ENCODE peak calls at places on chromosomes 5 and 9, in eight cellular contexts. P is caudate nucleus; N is naive thymus-derived CD4-positive, alpha-beta T cell; E is left cardiac atrium; U is progenitor cell of endocrine pancreas; D is fibroblast of lung; L is left colon; Y is GM04503. Z is an unnamed sample.
A peak's percentile ranks its signal among the peaks of the same experiment; 100 is the strongest.

GRCh38 chr9:2132484-2133082 is 117.4 kb downstream of the SMARCA2 start:
- DNase-seq in P (no peak), N (no peak), E (no peak), U (no peak), D (peak; percentile 72), L (no peak), Y (no peak), Z (no peak)

GRCh38 chr9:100219347-100219746 is 120.3 kb downstream of the INVS start:
- DNase-seq in P (no peak), N (no peak), E (no peak), U (no peak), D (no peak), L (no peak), Y (no peak), Z (no peak)

GRCh38 chr5:149410071-149410470 is 31.0 kb upstream of the IL17B start:
- DNase-seq in P (no peak), N (no peak), E (no peak), U (no peak), D (no peak), L (no peak), Y (no peak), Z (no peak)

GRCh38 chr9:86042226-86042625 is 57.1 kb downstream of the GOLM1 start:
- DNase-seq in P (no peak), N (no peak), E (no peak), U (no peak), D (no peak), L (no peak), Y (no peak), Z (no peak)

GRCh38 chr9:100472725-100473261 is at the start of gene TMEFF1:
- DNase-seq in P (peak; percentile 73), N (no peak), E (peak; percentile 28), U (peak; percentile 89), D (no peak), L (peak; percentile 34), Y (no peak), Z (peak; percentile 85)

GRCh38 chr5:149370878-149371277 is 8.2 kb downstream of the IL17B start:
- DNase-seq in P (no peak), N (no peak), E (no peak), U (no peak), D (no peak), L (no peak), Y (no peak), Z (no peak)

GRCh38 chr5:150846651-150847333 is 471 bp downstream of the IRGM start:
- DNase-seq in P (no peak), N (peak; percentile 70), E (peak; percentile 45), U (peak; percentile 14), D (peak; percentile 94), L (peak; percentile 32), Y (peak; percentile 37), Z (peak; percentile 43)

GRCh38 chr9:128894764-128895163 is 12.8 kb downstream of the LRRC8A start:
- DNase-seq in P (no peak), N (no peak), E (no peak), U (no peak), D (no peak), L (no peak), Y (no peak), Z (no peak)

GRCh38 chr9:117098331-117098730 is 316.5 kb downstream of the ASTN2 start:
- DNase-seq in P (no peak), N (no peak), E (no peak), U (no peak), D (no peak), L (no peak), Y (no peak), Z (no peak)

GRCh38 chr9:75775966-75776691 is 114.3 kb upstream of the PCSK5 start:
- DNase-seq in P (no peak), N (no peak), E (no peak), U (no peak), D (no peak), L (no peak), Y (no peak), Z (no peak)

GRCh38 chr5:42799668-42800114 is 12.0 kb downstream of the SELENOP start:
- DNase-seq in P (no peak), N (no peak), E (no peak), U (no peak), D (no peak), L (no peak), Y (no peak), Z (no peak)

GRCh38 chr5:1797109-1797800 is 2.4 kb downstream of the MRPL36 start:
- DNase-seq in P (no peak), N (no peak), E (no peak), U (no peak), D (no peak), L (no peak), Y (no peak), Z (no peak)

GRCh38 chr5:138385660-138386059 is 33.2 kb downstream of the KDM3B start:
- DNase-seq in P (no peak), N (no peak), E (no peak), U (no peak), D (no peak), L (no peak), Y (no peak), Z (no peak)

GRCh38 chr9:72210522-72210921 is 61.3 kb downstream of the GDA start:
- DNase-seq in P (no peak), N (no peak), E (no peak), U (no peak), D (no peak), L (no peak), Y (no peak), Z (no peak)

Z was measured in HuH-7.5.